ENCODE peak calls at places on chromosomes 3 and 15, in ten cellular contexts. N is ureter, F is B cell, J is upper lobe of right lung, Z is hippocampal formation, O is GM13976, B is GM10248, S is AG20443, W is left cardiac atrium, E is cerebellum. D is an unnamed sample.

GRCh38 chr3:30578479-30578878 is 27.9 kb upstream of the TGFBR2 start:
- DNase-seq in N (peak; percentile 55), F (no peak), J (no peak), Z (peak; percentile 3), O (no peak), B (no peak), S (peak; percentile 87), W (peak; percentile 29), E (no peak), D (peak; percentile 64)

GRCh38 chr3:138437281-138437680 is 2.9 kb downstream of the ESYT3 start:
- DNase-seq in N (no peak), F (no peak), J (no peak), Z (no peak), O (no peak), B (no peak), S (no peak), W (no peak), E (no peak), D (no peak)

GRCh38 chr15:26355671-26356070 is 417.2 kb downstream of the GABRB3 start:
- DNase-seq in N (no peak), F (no peak), J (no peak), Z (peak; percentile 13), O (no peak), B (no peak), S (no peak), W (no peak), E (no peak), D (no peak)

GRCh38 chr3:50269460-50269859 is 513 bp downstream of the SEMA3B start:
- DNase-seq in N (no peak), F (no peak), J (no peak), Z (no peak), O (no peak), B (no peak), S (no peak), W (no peak), E (no peak), D (no peak)

GRCh38 chr3:17115186-17115585 is 230.4 kb downstream of the PLCL2 start:
- DNase-seq in N (no peak), F (no peak), J (no peak), Z (no peak), O (no peak), B (no peak), S (no peak), W (no peak), E (no peak), D (no peak)

GRCh38 chr3:197811343-197811742 is 20.3 kb downstream of the LRCH3 start:
- DNase-seq in N (no peak), F (no peak), J (no peak), Z (peak; percentile 7), O (no peak), B (no peak), S (peak; percentile 82), W (peak; percentile 66), E (no peak), D (peak; percentile 56)

GRCh38 chr15:100631831-100632230 is 29.4 kb downstream of the ASB7 start:
- DNase-seq in N (no peak), F (no peak), J (no peak), Z (no peak), O (no peak), B (no peak), S (no peak), W (no peak), E (no peak), D (no peak)

GRCh38 chr3:195732951-195733350 is 12.2 kb downstream of the MUC20 start:
- DNase-seq in N (no peak), F (no peak), J (no peak), Z (no peak), O (no peak), B (no peak), S (no peak), W (no peak), E (no peak), D (no peak)

GRCh38 chr3:147652682-147653081 is 243.5 kb downstream of the ZIC1 start:
- DNase-seq in N (no peak), F (no peak), J (no peak), Z (no peak), O (no peak), B (no peak), S (no peak), W (no peak), E (no peak), D (no peak)

GRCh38 chr3:12644297-12644937 is 19.5 kb downstream of the RAF1 start:
- DNase-seq in N (no peak), F (no peak), J (no peak), Z (no peak), O (no peak), B (no peak), S (peak; percentile 38), W (no peak), E (no peak), D (no peak)

GRCh38 chr3:141471160-141471559 is 15.7 kb upstream of the RASA2 start:
- DNase-seq in N (no peak), F (no peak), J (no peak), Z (no peak), O (no peak), B (no peak), S (peak; percentile 21), W (no peak), E (no peak), D (no peak)

GRCh38 chr15:60580650-60581415 is 101.9 kb upstream of the ICE2 start:
- DNase-seq in N (no peak), F (no peak), J (no peak), Z (no peak), O (no peak), B (no peak), S (no peak), W (no peak), E (no peak), D (peak; percentile 39)

GRCh38 chr3:169562988-169563774 is 100.3 kb downstream of the MECOM start:
- DNase-seq in N (no peak), F (no peak), J (no peak), Z (no peak), O (no peak), B (no peak), S (no peak), W (no peak), E (no peak), D (no peak)

GRCh38 chr3:46296826-46297225 is 54.6 kb downstream of the CCR3 start:
- DNase-seq in N (no peak), F (no peak), J (no peak), Z (no peak), O (no peak), B (no peak), S (no peak), W (no peak), E (peak; percentile 4), D (no peak)

GRCh38 chr3:117846238-117846637 is 1136.7 kb downstream of the TUSC7 start:
- DNase-seq in N (no peak), F (no peak), J (no peak), Z (no peak), O (no peak), B (no peak), S (no peak), W (no peak), E (no peak), D (no peak)

D was measured in Peyer's patch.